ENCODE peak calls at places on chromosomes 11 and 22, in five cellular contexts. P is HCT116, I is HepG2, W is K562, O is H1. S is an unnamed sample.
A peak's percentile ranks its signal among the peaks of the same experiment; 100 is the strongest.

GRCh38 chr22:35539910-35540599 is 576 bp upstream of the RASD2 start:
- DNase-seq in P (no peak), I (no peak), W (peak; percentile 88), O (no peak), S (peak; percentile 66)

GRCh38 chr22:27299181-27300085 is 502.1 kb downstream of the MN1 start:
- DNase-seq in P (no peak), I (no peak), W (peak; percentile 17), O (no peak), S (no peak)

GRCh38 chr11:15635501-15635900 is 520.8 kb downstream of the INSC start:
- DNase-seq in P (no peak), I (no peak), W (no peak), O (no peak), S (no peak)

GRCh38 chr11:11442791-11443190 is 89.7 kb upstream of the CSNK2A3 start:
- DNase-seq in P (no peak), I (no peak), W (no peak), O (no peak), S (no peak)

GRCh38 chr11:84581083-84581482 is 1046.1 kb downstream of the DLG2 start:
- DNase-seq in P (no peak), I (no peak), W (no peak), O (no peak), S (no peak)

GRCh38 chr11:85685820-85686459 is at the start of gene CCDC89:
- DNase-seq in P (no peak), I (peak; percentile 68), W (peak; percentile 18), O (no peak), S (no peak)

GRCh38 chr22:41687901-41688364 is 734 bp downstream of the SNU13 start:
- DNase-seq in P (no peak), I (no peak), W (peak; percentile 20), O (no peak), S (no peak)

GRCh38 chr11:79705648-79706047 is 264.8 kb upstream of the TENM4 start:
- DNase-seq in P (no peak), I (no peak), W (no peak), O (no peak), S (no peak)

GRCh38 chr11:29002816-29003215 is 894.6 kb downstream of the METTL15 start:
- DNase-seq in P (no peak), I (no peak), W (no peak), O (no peak), S (no peak)

GRCh38 chr11:133708547-133709051 is 136.7 kb downstream of the SPATA19 start:
- DNase-seq in P (no peak), I (no peak), W (no peak), O (no peak), S (no peak)

GRCh38 chr22:41596776-41597634 is 7.4 kb upstream of the PMM1 start:
- DNase-seq in P (no peak), I (peak; percentile 39), W (peak; percentile 48), O (peak; percentile 54), S (peak; percentile 79)

GRCh38 chr11:82686211-82686610 is 47.5 kb downstream of the FAM181B start:
- DNase-seq in P (no peak), I (no peak), W (no peak), O (no peak), S (no peak)

GRCh38 chr11:34960277-34960676 is 43.9 kb downstream of the PDHX start:
- DNase-seq in P (no peak), I (no peak), W (no peak), O (no peak), S (no peak)

GRCh38 chr11:104093426-104094280 is 57.2 kb downstream of the DDI1 start:
- DNase-seq in P (no peak), I (no peak), W (no peak), O (no peak), S (no peak)

GRCh38 chr11:41400124-41400523 is 59.3 kb downstream of the LRRC4C start:
- DNase-seq in P (no peak), I (no peak), W (no peak), O (no peak), S (no peak)

GRCh38 chr11:129489254-129489653 is 113.6 kb downstream of the BARX2 start:
- DNase-seq in P (no peak), I (no peak), W (no peak), O (no peak), S (no peak)

GRCh38 chr22:41541484-41541883 is 2.8 kb downstream of the POLR3H start:
- DNase-seq in P (no peak), I (no peak), W (no peak), O (no peak), S (no peak)

GRCh38 chr11:129922674-129923073 is 27.3 kb upstream of the NFRKB start:
- DNase-seq in P (no peak), I (no peak), W (no peak), O (no peak), S (no peak)

GRCh38 chr22:22003233-22003632 is 20.6 kb upstream of the TOP3B start:
- DNase-seq in P (no peak), I (no peak), W (no peak), O (no peak), S (no peak)

GRCh38 chr11:120186799-120187591 is 23.8 kb upstream of the OAF start:
- DNase-seq in P (no peak), I (peak; percentile 50), W (no peak), O (no peak), S (no peak)

GRCh38 chr11:7057641-7058040 is 31.2 kb upstream of the RBMXL2 start:
- DNase-seq in P (no peak), I (no peak), W (no peak), O (no peak), S (no peak)

GRCh38 chr11:7056828-7057513 is 31.8 kb upstream of the RBMXL2 start:
- DNase-seq in P (no peak), I (no peak), W (no peak), O (no peak), S (no peak)

GRCh38 chr11:7062534-7062933 is 26.3 kb upstream of the RBMXL2 start:
- DNase-seq in P (no peak), I (no peak), W (no peak), O (no peak), S (no peak)

GRCh38 chr11:7060828-7061227 is 28.0 kb upstream of the RBMXL2 start:
- DNase-seq in P (no peak), I (no peak), W (no peak), O (no peak), S (no peak)
- TF ChIP-seq MAX in P (no peak), I (no peak), W (no peak), O (no peak), S (no peak)

DNA sequence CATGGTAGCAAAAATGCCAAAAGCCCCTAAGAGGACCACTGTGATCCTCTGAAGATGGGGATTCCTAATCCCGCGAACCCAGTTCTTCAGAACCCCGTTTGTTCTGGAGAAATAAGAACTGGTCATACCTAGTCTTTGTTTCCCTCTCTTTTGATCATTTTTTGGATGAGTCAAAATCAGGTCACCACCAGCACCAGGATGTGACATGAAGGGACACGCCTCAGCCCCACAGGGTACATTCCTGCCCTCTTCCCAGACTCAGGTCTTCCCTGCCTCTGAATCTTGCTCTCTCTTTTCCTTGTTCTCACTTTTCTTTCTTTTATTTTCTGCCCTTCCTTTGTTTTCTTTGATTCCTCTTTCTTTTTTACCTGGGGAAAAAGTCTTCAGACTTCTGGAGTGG is 14.6 kb upstream of the ANO1 start:
- DNase-seq in P (peak; percentile 26), I (no peak), W (no peak), O (no peak), S (no peak)
- TF ChIP-seq ATF3 in P (no peak), I (no peak), W (no peak), O (no peak), S (no peak)

DNA sequence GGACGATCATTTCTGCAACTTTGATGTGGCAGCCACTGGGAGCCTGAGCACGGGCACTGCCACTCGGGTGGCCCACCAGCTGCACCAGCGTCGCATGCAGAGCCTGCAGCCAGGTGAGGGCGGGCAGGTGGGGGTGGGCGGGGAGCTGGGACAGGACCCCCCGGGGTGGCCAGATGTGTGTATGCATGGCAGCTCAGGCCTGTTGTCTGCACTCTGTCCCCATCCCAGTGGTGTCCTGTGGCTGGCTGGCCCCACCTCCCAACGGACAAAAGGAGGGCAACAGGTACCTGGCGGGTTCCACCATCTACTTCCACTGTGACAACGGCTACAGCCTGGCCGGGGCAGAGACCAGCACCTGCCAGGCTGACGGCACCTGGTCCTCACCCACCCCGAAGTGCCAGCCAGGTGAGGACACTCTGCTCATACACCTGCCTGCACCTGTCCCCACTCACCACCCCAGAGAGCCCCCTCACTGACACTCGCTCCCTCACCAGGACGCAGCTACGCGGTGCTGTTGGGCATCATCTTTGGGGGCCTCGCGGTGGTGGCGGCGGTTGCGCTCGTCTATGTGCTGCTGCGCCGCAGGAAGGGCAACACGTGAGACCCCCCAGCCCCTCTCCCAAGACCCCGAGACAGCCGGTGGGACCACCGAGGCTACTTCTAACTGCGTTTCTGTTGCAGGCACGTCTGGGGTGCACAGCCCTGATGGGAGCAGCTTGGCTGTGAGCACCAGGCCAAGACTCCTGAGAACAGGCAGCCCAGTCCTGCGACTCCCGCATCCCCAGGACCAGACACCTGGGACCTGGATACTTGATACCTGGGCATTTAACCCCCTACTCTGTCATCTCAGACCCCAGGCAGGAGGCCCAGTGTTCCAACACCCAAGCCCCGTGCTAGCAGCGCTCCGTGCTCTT is 6.7 kb downstream of the SUSD2 start:
- DNase-seq in P (no peak), I (no peak), W (no peak), O (no peak), S (no peak)
- TF ChIP-seq MAX in P (no peak), I (no peak), W (no peak), O (no peak), S (no peak)

DNA sequence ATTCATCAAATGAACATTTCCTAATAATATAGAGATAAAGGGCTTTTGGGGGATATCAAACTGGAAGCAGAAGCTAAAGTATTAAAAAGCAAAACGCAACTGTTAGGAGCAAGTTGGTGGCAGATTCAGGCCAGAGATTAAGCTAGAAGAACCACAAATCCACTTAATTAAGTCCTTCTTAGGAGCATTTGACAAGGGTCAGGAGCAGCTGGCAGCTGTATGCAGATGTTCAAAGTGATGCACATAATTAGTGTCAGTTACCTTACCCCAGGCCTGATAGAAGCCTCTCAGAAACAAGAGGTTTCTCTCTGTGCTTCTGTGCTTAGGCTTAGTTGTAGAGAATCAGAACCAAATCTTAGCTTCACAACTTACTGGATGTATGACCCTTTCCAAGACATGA is 546.5 kb upstream of the ANO5 start:
- DNase-seq in P (no peak), I (no peak), W (no peak), O (no peak), S (no peak)
- TF ChIP-seq ATF3 in P (no peak), I (no peak), W (no peak), O (no peak), S (no peak)

DNA sequence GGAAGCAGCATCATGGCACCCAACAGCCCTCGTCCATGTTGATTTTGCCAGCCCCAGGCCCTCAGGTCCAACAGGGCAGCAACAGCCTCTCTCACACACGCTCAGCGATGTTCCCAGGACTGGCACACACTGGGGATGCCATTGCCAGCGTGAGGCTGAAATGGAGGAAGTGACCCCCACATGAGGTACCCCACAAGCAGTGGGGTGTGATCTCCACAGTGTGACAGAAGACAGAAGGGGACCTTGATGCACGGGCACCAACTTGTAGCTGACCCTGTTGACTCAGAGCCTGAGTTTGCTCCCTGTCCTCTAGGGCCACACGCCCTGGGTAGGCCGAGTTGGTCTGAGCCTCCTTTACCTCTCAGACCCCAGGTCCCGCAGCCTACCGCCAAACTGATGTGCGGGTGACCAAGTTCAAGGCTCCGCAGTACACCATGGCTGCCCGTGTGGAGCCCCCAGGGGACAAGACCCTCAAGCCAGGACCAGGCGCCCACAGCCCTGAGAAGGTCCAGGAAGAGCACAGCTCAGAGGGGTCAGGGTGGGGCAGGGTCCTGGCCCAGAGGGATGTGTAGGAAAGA is 6.2 kb downstream of the SCGB1C1 start:
- DNase-seq in P (no peak), I (no peak), W (no peak), O (no peak), S (no peak)
- TF ChIP-seq MAX in P (no peak), I (no peak), W (no peak), O (no peak), S (no peak)